ENCODE peak calls at places on chromosomes 12 and 14, in seven cellular contexts. F is endothelial cell, H is NB4, N is foreskin fibroblast, L is GM13977, O is mucosa of descending colon, P is astrocyte of the spinal cord. R is an unnamed sample.
A peak's percentile ranks its signal among the peaks of the same experiment; 100 is the strongest.

GRCh38 chr14:92323916-92324818 is 1.2 kb downstream of the SLC24A4 start:
- DNase-seq in F (no peak), O (no peak), L (no peak), P (no peak), H (no peak), N (no peak), R (no peak)

GRCh38 chr14:34479694-34480093 is 17.7 kb upstream of the SPTSSA start:
- DNase-seq in L (no peak), F (no peak), O (no peak), H (no peak), P (no peak), N (no peak), R (no peak)

GRCh38 chr14:94617366-94617941 is 5.3 kb downstream of the SERPINA3 start:
- DNase-seq in L (no peak), F (no peak), O (no peak), P (no peak), H (no peak), N (no peak), R (no peak)

GRCh38 chr14:74978416-74978947 is 23.1 kb upstream of the PGF start:
- DNase-seq in H (no peak), N (no peak), P (peak; percentile 23), L (no peak), F (no peak), O (no peak), R (peak; percentile 78)

GRCh38 chr12:54262403-54262925 is 17.5 kb downstream of the CBX5 start:
- DNase-seq in O (no peak), F (no peak), L (no peak), N (peak; percentile 69), P (peak; percentile 39), H (peak; percentile 58), R (peak; percentile 71)

GRCh38 chr12:29309320-29309902 is 71.6 kb downstream of the ERGIC2 start:
- DNase-seq in P (peak; percentile 35), L (no peak), H (peak; percentile 59), O (no peak), N (peak; percentile 18), F (no peak), R (peak; percentile 17)

GRCh38 chr12:31521972-31522371 is 69.0 kb downstream of the DENND5B start:
- DNase-seq in P (peak; percentile 33), N (no peak), L (no peak), O (no peak), H (no peak), F (no peak), R (no peak)

GRCh38 chr12:92002673-92003382 is 142.8 kb downstream of the BTG1 start:
- DNase-seq in N (no peak), H (no peak), O (no peak), P (no peak), F (no peak), L (no peak), R (no peak)

GRCh38 chr12:121784460-121784859 is 9.0 kb downstream of the RHOF start:
- DNase-seq in H (no peak), P (peak; percentile 74), N (peak; percentile 88), O (no peak), L (no peak), F (no peak), R (peak; percentile 87)

GRCh38 chr12:130689408-130690405 is 26.4 kb downstream of the RIMBP2 start:
- DNase-seq in P (no peak), H (no peak), O (no peak), L (no peak), N (no peak), F (no peak), R (no peak)

GRCh38 chr12:26938660-26939185 is 453 bp downstream of the FGFR1OP2 start:
- DNase-seq in N (peak; percentile 10), L (peak; percentile 6), F (no peak), O (no peak), H (no peak), P (no peak), R (no peak)

GRCh38 chr14:99807413-99808132 is 14.4 kb downstream of the EML1 start:
- DNase-seq in O (no peak), L (no peak), N (no peak), P (no peak), H (no peak), F (peak; percentile 18), R (no peak)

GRCh38 chr14:20626274-20626673 is 15.2 kb downstream of the OR6S1 start:
- DNase-seq in L (no peak), P (no peak), O (no peak), F (no peak), H (no peak), N (no peak), R (no peak)

GRCh38 chr12:78760906-78761305 is 103.7 kb upstream of the SYT1 start:
- DNase-seq in O (no peak), L (no peak), N (no peak), F (no peak), P (no peak), H (no peak), R (no peak)

GRCh38 chr14:45893127-45893526 is 640.1 kb upstream of the MIS18BP1 start:
- DNase-seq in F (no peak), L (no peak), N (no peak), H (no peak), O (no peak), P (no peak), R (no peak)

GRCh38 chr12:114688256-114688845 is 4.4 kb upstream of the TBX3 start:
- DNase-seq in O (no peak), F (no peak), L (no peak), P (no peak), H (no peak), N (no peak), R (no peak)

GRCh38 chr12:120183211-120183631 is 11.3 kb downstream of the GCN1 start:
- DNase-seq in L (no peak), H (no peak), F (no peak), P (peak; percentile 18), O (no peak), N (peak; percentile 50), R (peak; percentile 73)

GRCh38 chr12:93676408-93677194 is 574 bp upstream of the CRADD start:
- DNase-seq in P (no peak), H (no peak), F (no peak), N (no peak), L (no peak), O (no peak), R (no peak)

GRCh38 chr12:108761226-108761625 is 29.9 kb upstream of the CORO1C start:
- DNase-seq in P (no peak), H (no peak), L (no peak), F (no peak), O (no peak), N (no peak), R (no peak)

GRCh38 chr12:108768591-108769500 is 37.5 kb upstream of the CORO1C start:
- DNase-seq in P (no peak), F (peak; percentile 31), O (peak; percentile 85), L (peak; percentile 60), N (no peak), H (peak; percentile 37), R (no peak)

GRCh38 chr12:108764540-108765288 is 33.4 kb upstream of the CORO1C start:
- DNase-seq in P (no peak), H (no peak), L (no peak), F (no peak), N (no peak), O (no peak), R (no peak)

GRCh38 chr12:108766294-108766693 is 35.0 kb upstream of the CORO1C start:
- DNase-seq in F (no peak), L (no peak), N (no peak), H (no peak), O (no peak), P (no peak), R (no peak)

GRCh38 chr12:108765289-108765764 is 34.0 kb upstream of the CORO1C start:
- DNase-seq in L (no peak), F (no peak), P (no peak), O (no peak), H (no peak), N (no peak), R (no peak)
- TF ChIP-seq CTCF in L (no peak), F (no peak), P (no peak), O (no peak), H (no peak), N (no peak), R (no peak)

GRCh38 chr14:65170318-65170717 is 68.0 kb upstream of the MAX start:
- DNase-seq in N (no peak), P (no peak), L (no peak), O (no peak), F (no peak), H (no peak), R (no peak)

GRCh38 chr14:65173973-65174693 is 71.8 kb upstream of the MAX start:
- DNase-seq in F (no peak), P (peak; percentile 17), L (no peak), N (no peak), O (no peak), H (no peak), R (no peak)

GRCh38 chr14:65168840-65169239 is 66.5 kb upstream of the MAX start:
- DNase-seq in P (no peak), O (no peak), N (peak; percentile 66), L (peak; percentile 28), F (no peak), H (peak; percentile 28), R (peak; percentile 15)

GRCh38 chr14:65169351-65169750 is 67.0 kb upstream of the MAX start:
- DNase-seq in L (peak; percentile 83), H (no peak), N (peak; percentile 70), P (peak; percentile 63), O (no peak), F (no peak), R (peak; percentile 18)

GRCh38 chr14:65170768-65171251 is 68.5 kb upstream of the MAX start:
- DNase-seq in F (peak; percentile 49), L (peak; percentile 56), O (no peak), N (peak; percentile 41), H (peak; percentile 33), P (peak; percentile 80), R (peak; percentile 77)
- TF ChIP-seq CTCF in F (no peak), L (peak; percentile 48), O (no peak), N (peak; percentile 53), H (peak; percentile 7), P (peak; percentile 56), R (peak; percentile 41)

DNA sequence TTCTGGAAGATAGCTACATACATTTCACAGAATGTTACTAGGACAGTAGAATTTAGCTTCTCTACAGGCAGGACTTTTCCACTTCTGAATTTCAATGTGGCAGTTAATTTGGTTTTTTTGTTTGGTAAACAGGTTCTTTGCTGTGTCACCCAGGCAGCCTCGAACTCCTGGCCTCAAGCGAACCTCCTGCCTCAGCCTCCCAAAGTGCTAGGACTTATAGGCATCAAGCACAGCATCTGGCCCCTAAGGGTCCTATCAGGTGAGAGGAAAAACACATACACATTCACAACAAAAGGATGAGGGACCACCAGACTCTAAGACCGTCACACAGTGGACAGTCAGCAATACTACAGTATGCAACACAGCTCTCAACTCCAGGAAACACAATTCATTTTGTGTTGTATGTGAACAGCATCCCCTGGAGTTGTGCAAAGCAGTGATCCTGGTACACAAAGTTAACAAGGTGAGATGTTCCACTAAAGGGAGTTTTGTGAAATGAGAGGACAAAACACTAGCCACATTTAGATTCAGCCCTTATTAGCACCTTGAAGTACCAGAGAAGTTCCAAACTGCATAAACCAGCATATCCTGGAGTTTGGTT is 6.9 kb downstream of the ATP2B1 start:
- DNase-seq in F (no peak), N (no peak), O (no peak), H (no peak), L (no peak), P (no peak), R (no peak)
- TF ChIP-seq CTCF in F (no peak), N (no peak), O (no peak), H (no peak), L (no peak), P (no peak), R (peak; percentile 41)

DNA sequence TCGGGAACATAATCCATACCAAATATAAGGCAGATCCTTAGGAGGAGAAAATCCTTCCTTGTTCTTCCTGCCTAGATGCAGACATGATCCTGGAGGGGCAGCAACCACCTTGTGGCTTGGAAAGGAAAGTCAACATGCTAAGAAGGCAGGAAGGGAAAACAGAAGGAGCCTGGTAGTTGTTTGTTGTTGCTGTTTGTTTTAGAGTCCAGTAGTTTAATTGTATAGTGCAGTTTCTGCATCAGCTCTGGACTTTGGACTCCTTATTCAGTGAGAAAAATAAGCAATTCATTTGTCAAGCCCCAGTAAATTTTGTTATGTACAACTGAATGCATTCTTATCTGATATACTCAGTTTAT is 45.7 kb upstream of the APPL2 start:
- DNase-seq in P (no peak), H (no peak), O (no peak), F (no peak), N (no peak), L (no peak), R (no peak)
- TF ChIP-seq CTCF in P (no peak), H (no peak), O (peak; percentile 25), F (no peak), N (no peak), L (no peak), R (no peak)